ENCODE peak calls at places on chromosome 7, in seven cellular contexts. Z is SW480, V is breast epithelium, A is RWPE1, U is GM13977, E is CD14-positive monocyte, X is kidney epithelial cell. P is an unnamed sample.

GRCh38 chr7:10484767-10485166 is 488.9 kb upstream of the PHF14 start:
- DNase-seq in Z (no peak), X (no peak), A (no peak), U (no peak), E (no peak), V (no peak), P (no peak)

GRCh38 chr7:41182782-41183181 is 520.1 kb downstream of the INHBA start:
- DNase-seq in V (no peak), X (no peak), A (no peak), U (no peak), Z (no peak), E (no peak), P (no peak)

GRCh38 chr7:69599879-69600764 is 1.8 kb downstream of the AUTS2 start:
- DNase-seq in V (no peak), Z (no peak), A (no peak), E (no peak), U (peak), X (no peak), P (peak)

GRCh38 chr7:150742286-150742968 is 5.2 kb downstream of the GIMAP5 start:
- DNase-seq in V (no peak), U (no peak), E (no peak), A (no peak), X (no peak), Z (no peak), P (no peak)

GRCh38 chr7:73518470-73518869 is 3.6 kb downstream of the BAZ1B start:
- DNase-seq in X (no peak), E (no peak), U (no peak), A (no peak), Z (no peak), V (no peak), P (peak)

GRCh38 chr7:94395141-94396041 is 696 bp downstream of the COL1A2 start:
- DNase-seq in Z (peak), U (peak), V (no peak), E (no peak), A (peak), X (peak), P (no peak)

GRCh38 chr7:30654296-30655090 is 27.8 kb downstream of the CRHR2 start:
- DNase-seq in Z (no peak), X (no peak), A (no peak), U (no peak), E (no peak), V (no peak), P (peak)

GRCh38 chr7:6395898-6396582 is 51.7 kb downstream of the DAGLB start:
- DNase-seq in V (no peak), U (no peak), A (no peak), E (peak), Z (no peak), X (no peak), P (no peak)

GRCh38 chr7:99380823-99381663 is 6.5 kb downstream of the ARPC1B start:
- DNase-seq in X (no peak), Z (no peak), A (no peak), V (no peak), E (peak), U (peak), P (no peak)

GRCh38 chr7:128932862-128933821 is 4.6 kb upstream of the IRF5 start:
- DNase-seq in U (peak), E (peak), X (no peak), V (peak), A (no peak), Z (no peak), P (peak)

GRCh38 chr7:84412161-84412969 is 217.8 kb upstream of the SEMA3A start:
- DNase-seq in A (peak), V (no peak), X (peak), Z (peak), E (no peak), U (no peak), P (no peak)

GRCh38 chr7:48424731-48425130 is 253.5 kb downstream of the ABCA13 start:
- DNase-seq in X (no peak), U (peak), Z (peak), V (no peak), A (peak), E (no peak), P (no peak)

GRCh38 chr7:42198974-42199668 is 37.9 kb downstream of the GLI3 start:
- DNase-seq in E (no peak), Z (peak), A (no peak), V (no peak), U (no peak), X (no peak), P (no peak)

GRCh38 chr7:158766570-158767281 is 62.1 kb upstream of the NCAPG2 start:
- DNase-seq in E (no peak), A (no peak), U (no peak), Z (no peak), V (no peak), X (no peak), P (no peak)

P was measured in upper lobe of right lung.